ENCODE peak calls at places on chromosome 2, in six cellular contexts. O, M, K, S, X and G are unnamed samples.

GRCh38 chr2:191048073-191048472 is 34.1 kb upstream of the STAT1 start:
- DNase-seq in O (no peak), M (no peak), K (no peak), S (no peak), X (no peak), G (no peak)

GRCh38 chr2:127049927-127050802 is 56.8 kb downstream of the BIN1 start:
- DNase-seq in O (peak; percentile 65), M (peak; percentile 81), K (peak; percentile 69), S (no peak), X (no peak), G (no peak)

GRCh38 chr2:176067587-176068002 is 16.2 kb downstream of the EVX2 start:
- DNase-seq in O (no peak), M (peak; percentile 45), K (no peak), S (no peak), X (no peak), G (no peak)

GRCh38 chr2:240933966-240934700 is 28.0 kb downstream of the CROCC2 start:
- DNase-seq in O (peak; percentile 8), M (no peak), K (no peak), S (no peak), X (no peak), G (no peak)

GRCh38 chr2:75130171-75130570 is 69.1 kb downstream of the TACR1 start:
- DNase-seq in O (no peak), M (no peak), K (no peak), S (no peak), X (no peak), G (no peak)

GRCh38 chr2:235278771-235279355 is 215.0 kb upstream of the AGAP1 start:
- DNase-seq in O (no peak), M (no peak), K (peak; percentile 10), S (no peak), X (no peak), G (no peak)

GRCh38 chr2:88692187-88692586 is 714 bp downstream of the RPIA start:
- DNase-seq in O (peak; percentile 47), M (no peak), K (peak; percentile 21), S (no peak), X (peak; percentile 46), G (no peak)

GRCh38 chr2:45567974-45568789 is 42.9 kb downstream of the SRBD1 start:
- DNase-seq in O (no peak), M (no peak), K (peak; percentile 59), S (no peak), X (no peak), G (no peak)

DNA sequence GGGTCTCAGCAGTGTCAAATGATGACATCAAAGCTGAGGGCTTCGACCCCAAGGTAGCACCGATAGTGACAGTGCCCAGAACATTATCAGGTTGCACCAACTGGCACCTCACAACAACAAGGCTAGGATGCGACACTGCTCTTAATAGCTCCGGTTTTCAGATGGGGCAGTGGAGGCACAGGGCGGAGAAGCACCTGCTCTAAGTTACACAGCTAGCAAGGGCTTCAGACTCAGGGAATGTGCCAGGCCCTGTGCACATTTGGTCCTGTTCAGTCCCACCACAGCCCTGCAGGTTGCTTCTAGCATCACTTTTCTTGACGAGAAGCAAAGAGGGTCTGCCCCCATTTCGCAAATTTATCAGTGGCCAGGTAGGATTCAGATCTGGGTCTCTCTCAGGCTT is 74.1 kb downstream of the DGKD start:
- DNase-seq in O (no peak), M (no peak), K (no peak), S (no peak), X (no peak), G (no peak)
- H3K27ac ChIP-seq in O (no peak overlapping the region), M (no peak overlapping the region), K (no peak overlapping the region), S (no peak overlapping the region), X (no peak overlapping the region), G (no peak overlapping the region)

GRCh38 chr2:134842930-134843490 is 4.6 kb downstream of the ACMSD start:
- DNase-seq in O (no peak), M (no peak), K (no peak), S (no peak), X (no peak), G (no peak)
- H3K27ac ChIP-seq in O (no peak overlapping the region), M (no peak overlapping the region), K (no peak overlapping the region), S (no peak overlapping the region), X (no peak overlapping the region), G (no peak overlapping the region)

DNA sequence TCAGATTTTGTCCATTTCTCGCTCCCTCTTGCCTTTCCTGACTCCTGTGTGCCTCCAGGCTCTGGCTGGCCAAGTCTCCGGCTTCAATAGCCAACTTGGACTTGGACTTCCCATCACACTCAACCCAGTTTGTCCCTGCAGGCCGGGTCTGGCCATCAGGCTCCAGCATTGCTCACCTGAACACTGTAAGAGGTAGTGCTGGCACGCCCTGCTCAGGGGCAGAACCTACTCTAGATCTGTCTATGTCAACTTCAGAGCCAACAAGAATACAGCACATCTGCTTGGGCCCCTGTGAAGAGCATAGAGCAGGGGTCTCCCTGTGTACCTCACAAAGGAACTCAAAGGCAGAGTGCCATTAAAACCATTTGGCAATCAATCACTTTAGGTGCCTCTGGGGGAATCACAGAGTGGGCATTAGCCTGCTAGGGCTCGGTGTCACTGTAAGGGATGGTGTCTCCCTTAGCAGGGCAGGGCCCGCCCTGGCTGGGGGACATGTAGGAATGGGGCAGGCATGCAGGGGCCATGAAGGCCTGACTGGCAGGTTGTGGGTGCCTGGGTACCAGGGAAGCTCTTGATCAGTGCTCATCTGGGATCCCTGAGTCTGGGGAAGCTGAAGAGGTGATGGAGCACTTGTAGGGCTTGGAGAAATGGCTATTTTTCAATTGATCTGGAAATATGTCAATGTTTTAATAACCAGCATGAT is 325.9 kb downstream of the CLIP4 start:
- DNase-seq in O (no peak), M (no peak), K (no peak), S (no peak), X (no peak), G (no peak)
- H3K27ac ChIP-seq in O (no peak overlapping the region), M (no peak overlapping the region), K (no peak overlapping the region), S (no peak overlapping the region), X (no peak overlapping the region), G (no peak overlapping the region)

DNA sequence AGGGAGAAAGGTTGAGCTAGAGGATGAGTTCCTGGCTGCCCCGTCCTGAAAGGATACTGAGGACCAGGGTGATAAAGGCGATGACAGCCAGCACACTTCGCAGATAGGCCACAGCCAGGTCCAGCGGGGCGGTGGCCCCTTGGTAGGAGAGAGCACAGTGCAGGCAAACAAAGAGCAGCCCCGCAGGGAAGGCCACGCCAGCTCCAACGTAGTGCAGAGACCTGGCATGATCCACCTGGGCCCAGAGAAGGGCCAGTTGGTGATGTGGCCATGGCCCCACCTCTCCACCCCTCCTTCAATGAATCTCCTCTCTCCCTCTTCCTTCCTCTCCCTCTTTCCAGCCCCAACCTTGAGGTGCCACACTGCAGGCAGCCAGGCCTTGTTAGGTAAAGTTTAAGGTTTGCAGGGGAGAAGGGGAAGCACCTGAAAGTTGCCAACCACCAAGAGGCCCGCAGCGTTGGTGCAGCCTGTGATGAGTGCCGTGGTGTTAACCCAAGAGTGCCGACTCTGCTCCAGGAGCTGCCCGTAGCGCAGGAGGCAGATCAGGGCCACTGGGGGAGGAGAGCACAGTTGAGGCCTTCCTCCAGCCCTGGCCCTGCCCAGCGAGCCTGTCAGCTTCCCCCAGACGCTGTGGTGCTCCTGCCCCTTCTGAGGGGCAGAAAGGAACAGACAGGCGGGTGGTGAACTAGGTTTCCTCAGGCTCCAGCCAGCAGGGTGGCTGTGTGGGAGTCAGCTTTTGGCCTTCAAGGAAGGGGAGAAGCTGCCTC is 2.8 kb downstream of the TMEM150A start:
- DNase-seq in O (no peak), M (no peak), K (no peak), S (no peak), X (no peak), G (no peak)
- H3K27ac ChIP-seq in O (no peak overlapping the region), M (no peak overlapping the region), K (no peak overlapping the region), S (no peak overlapping the region), X (no peak overlapping the region), G (no peak overlapping the region)

GRCh38 chr2:128310094-128310716 is 8.5 kb downstream of the HS6ST1 start:
- DNase-seq in O (no peak), M (no peak), K (no peak), S (no peak), X (no peak), G (no peak)
- H3K27ac ChIP-seq in O (peak overlapping the region; percentile 60), M (no peak overlapping the region), K (no peak overlapping the region), S (no peak overlapping the region), X (peak overlapping the region; percentile 49), G (no peak overlapping the region)